ENCODE peak calls at places on chromosomes 12 and 14, in six cellular contexts. One of them, this sample, is unnamed.

GRCh38 chr14:89432226-89432625 is 15.2 kb upstream of the FOXN3 start:
- DNase-seq in NCI-H510A: no peak
- DNase-seq in WTC11: no peak
- DNase-seq in HTR-8/SVneo: no peak
- DNase-seq in stimulated activated CD4-positive, alpha-beta T cell treated with anti-CD3 and anti-CD28 coated beads, Interleukin-1b, Interleukin-23, amount 100 ng/mL, for 48 hours: no peak
- DNase-seq in NCI-H460: no peak
- DNase-seq in this sample: no peak

GRCh38 chr12:46763230-46763629 is 62.6 kb downstream of the SLC38A4 start:
- DNase-seq in NCI-H510A: no peak
- DNase-seq in WTC11: no peak
- DNase-seq in HTR-8/SVneo: no peak
- DNase-seq in stimulated activated CD4-positive, alpha-beta T cell treated with anti-CD3 and anti-CD28 coated beads, Interleukin-1b, Interleukin-23, amount 100 ng/mL, for 48 hours: no peak
- DNase-seq in NCI-H460: no peak
- DNase-seq in this sample: no peak

GRCh38 chr14:100790785-100791667 is 34.9 kb upstream of the MEG3 start:
- DNase-seq in NCI-H510A: no peak
- DNase-seq in WTC11: no peak
- DNase-seq in HTR-8/SVneo: no peak
- DNase-seq in stimulated activated CD4-positive, alpha-beta T cell treated with anti-CD3 and anti-CD28 coated beads, Interleukin-1b, Interleukin-23, amount 100 ng/mL, for 48 hours: no peak
- DNase-seq in NCI-H460: no peak
- DNase-seq in this sample: no peak

GRCh38 chr12:44307506-44308168 is 471.8 kb downstream of the TMEM117 start:
- DNase-seq in NCI-H510A: no peak
- DNase-seq in WTC11: no peak
- DNase-seq in HTR-8/SVneo: no peak
- DNase-seq in stimulated activated CD4-positive, alpha-beta T cell treated with anti-CD3 and anti-CD28 coated beads, Interleukin-1b, Interleukin-23, amount 100 ng/mL, for 48 hours: no peak
- DNase-seq in NCI-H460: no peak
- DNase-seq in this sample: no peak

GRCh38 chr12:124543052-124543590 is 24.3 kb downstream of the NCOR2 start:
- DNase-seq in NCI-H510A: peak; percentile 25
- DNase-seq in WTC11: no peak
- DNase-seq in HTR-8/SVneo: no peak
- DNase-seq in stimulated activated CD4-positive, alpha-beta T cell treated with anti-CD3 and anti-CD28 coated beads, Interleukin-1b, Interleukin-23, amount 100 ng/mL, for 48 hours: no peak
- DNase-seq in NCI-H460: no peak
- DNase-seq in this sample: peak; percentile 57

GRCh38 chr14:75689012-75689411 is 28.0 kb downstream of the TTLL5 start:
- DNase-seq in NCI-H510A: no peak
- DNase-seq in WTC11: no peak
- DNase-seq in HTR-8/SVneo: no peak
- DNase-seq in stimulated activated CD4-positive, alpha-beta T cell treated with anti-CD3 and anti-CD28 coated beads, Interleukin-1b, Interleukin-23, amount 100 ng/mL, for 48 hours: no peak
- DNase-seq in NCI-H460: no peak
- DNase-seq in this sample: no peak

GRCh38 chr12:52645120-52645761 is 6.8 kb downstream of the KRT2 start:
- DNase-seq in NCI-H510A: no peak
- DNase-seq in WTC11: no peak
- DNase-seq in HTR-8/SVneo: no peak
- DNase-seq in stimulated activated CD4-positive, alpha-beta T cell treated with anti-CD3 and anti-CD28 coated beads, Interleukin-1b, Interleukin-23, amount 100 ng/mL, for 48 hours: peak; percentile 19
- DNase-seq in NCI-H460: no peak
- DNase-seq in this sample: no peak

GRCh38 chr12:13000616-13000934 is 510 bp upstream of the HEBP1 start:
- DNase-seq in NCI-H510A: no peak
- DNase-seq in WTC11: no peak
- DNase-seq in HTR-8/SVneo: peak; percentile 36
- DNase-seq in stimulated activated CD4-positive, alpha-beta T cell treated with anti-CD3 and anti-CD28 coated beads, Interleukin-1b, Interleukin-23, amount 100 ng/mL, for 48 hours: peak; percentile 16
- DNase-seq in NCI-H460: no peak
- DNase-seq in this sample: no peak

GRCh38 chr12:120066341-120066740 is 50.2 kb downstream of the RAB35 start:
- DNase-seq in NCI-H510A: no peak
- DNase-seq in WTC11: no peak
- DNase-seq in HTR-8/SVneo: peak; percentile 18
- DNase-seq in stimulated activated CD4-positive, alpha-beta T cell treated with anti-CD3 and anti-CD28 coated beads, Interleukin-1b, Interleukin-23, amount 100 ng/mL, for 48 hours: no peak
- DNase-seq in NCI-H460: no peak
- DNase-seq in this sample: no peak

GRCh38 chr14:51650721-51651387 is 856 bp upstream of the FRMD6 start:
- DNase-seq in NCI-H510A: no peak
- DNase-seq in WTC11: peak; percentile 21
- DNase-seq in HTR-8/SVneo: no peak
- DNase-seq in stimulated activated CD4-positive, alpha-beta T cell treated with anti-CD3 and anti-CD28 coated beads, Interleukin-1b, Interleukin-23, amount 100 ng/mL, for 48 hours: no peak
- DNase-seq in NCI-H460: no peak
- DNase-seq in this sample: peak; percentile 22

GRCh38 chr12:3103806-3104205 is 26.6 kb downstream of the TSPAN9 start:
- DNase-seq in NCI-H510A: no peak
- DNase-seq in WTC11: no peak
- DNase-seq in HTR-8/SVneo: no peak
- DNase-seq in stimulated activated CD4-positive, alpha-beta T cell treated with anti-CD3 and anti-CD28 coated beads, Interleukin-1b, Interleukin-23, amount 100 ng/mL, for 48 hours: no peak
- DNase-seq in NCI-H460: no peak
- DNase-seq in this sample: no peak

GRCh38 chr12:99418379-99418778 is 229.2 kb upstream of the GARIN6 start:
- DNase-seq in NCI-H510A: no peak
- DNase-seq in WTC11: no peak
- DNase-seq in HTR-8/SVneo: no peak
- DNase-seq in stimulated activated CD4-positive, alpha-beta T cell treated with anti-CD3 and anti-CD28 coated beads, Interleukin-1b, Interleukin-23, amount 100 ng/mL, for 48 hours: no peak
- DNase-seq in NCI-H460: no peak
- DNase-seq in this sample: no peak

GRCh38 chr14:101929096-101929495 is 35.3 kb upstream of the DYNC1H1 start:
- DNase-seq in NCI-H510A: no peak
- DNase-seq in WTC11: no peak
- DNase-seq in HTR-8/SVneo: no peak
- DNase-seq in stimulated activated CD4-positive, alpha-beta T cell treated with anti-CD3 and anti-CD28 coated beads, Interleukin-1b, Interleukin-23, amount 100 ng/mL, for 48 hours: no peak
- DNase-seq in NCI-H460: no peak
- DNase-seq in this sample: no peak

GRCh38 chr12:110039085-110039807 is 9.1 kb downstream of the C12orf76 start:
- DNase-seq in NCI-H510A: no peak
- DNase-seq in WTC11: no peak
- DNase-seq in HTR-8/SVneo: peak; percentile 76
- DNase-seq in stimulated activated CD4-positive, alpha-beta T cell treated with anti-CD3 and anti-CD28 coated beads, Interleukin-1b, Interleukin-23, amount 100 ng/mL, for 48 hours: no peak
- DNase-seq in NCI-H460: peak; percentile 87
- DNase-seq in this sample: no peak

GRCh38 chr14:68791078-68791983 is 1.5 kb downstream of the ZFP36L1 start:
- DNase-seq in NCI-H510A: no peak
- DNase-seq in WTC11: no peak
- DNase-seq in HTR-8/SVneo: no peak
- DNase-seq in stimulated activated CD4-positive, alpha-beta T cell treated with anti-CD3 and anti-CD28 coated beads, Interleukin-1b, Interleukin-23, amount 100 ng/mL, for 48 hours: peak; percentile 28
- DNase-seq in NCI-H460: no peak
- DNase-seq in this sample: peak; percentile 4

GRCh38 chr12:88142610-88142991 is 494 bp downstream of the TMTC3 start:
- DNase-seq in NCI-H510A: no peak
- DNase-seq in WTC11: peak; percentile 38
- DNase-seq in HTR-8/SVneo: no peak
- DNase-seq in stimulated activated CD4-positive, alpha-beta T cell treated with anti-CD3 and anti-CD28 coated beads, Interleukin-1b, Interleukin-23, amount 100 ng/mL, for 48 hours: peak; percentile 6
- DNase-seq in NCI-H460: no peak
- DNase-seq in this sample: peak; percentile 8

GRCh38 chr14:20278414-20278813 is 27.3 kb downstream of the TTC5 start:
- DNase-seq in NCI-H510A: no peak
- DNase-seq in WTC11: no peak
- DNase-seq in HTR-8/SVneo: no peak
- DNase-seq in stimulated activated CD4-positive, alpha-beta T cell treated with anti-CD3 and anti-CD28 coated beads, Interleukin-1b, Interleukin-23, amount 100 ng/mL, for 48 hours: no peak
- DNase-seq in NCI-H460: no peak
- DNase-seq in this sample: peak; percentile 18

GRCh38 chr12:125418902-125419564 is 353.8 kb downstream of the AACS start:
- DNase-seq in NCI-H510A: no peak
- DNase-seq in WTC11: no peak
- DNase-seq in HTR-8/SVneo: no peak
- DNase-seq in stimulated activated CD4-positive, alpha-beta T cell treated with anti-CD3 and anti-CD28 coated beads, Interleukin-1b, Interleukin-23, amount 100 ng/mL, for 48 hours: no peak
- DNase-seq in NCI-H460: no peak
- DNase-seq in this sample: no peak

GRCh38 chr14:31180299-31181051 is 27.1 kb downstream of the HECTD1 start:
- DNase-seq in NCI-H510A: no peak
- DNase-seq in WTC11: no peak
- DNase-seq in HTR-8/SVneo: no peak
- DNase-seq in stimulated activated CD4-positive, alpha-beta T cell treated with anti-CD3 and anti-CD28 coated beads, Interleukin-1b, Interleukin-23, amount 100 ng/mL, for 48 hours: no peak
- DNase-seq in NCI-H460: no peak
- DNase-seq in this sample: no peak

GRCh38 chr14:104098272-104099095 is 13.0 kb downstream of the ASPG start:
- DNase-seq in NCI-H510A: no peak
- DNase-seq in WTC11: no peak
- DNase-seq in HTR-8/SVneo: no peak
- DNase-seq in stimulated activated CD4-positive, alpha-beta T cell treated with anti-CD3 and anti-CD28 coated beads, Interleukin-1b, Interleukin-23, amount 100 ng/mL, for 48 hours: no peak
- DNase-seq in NCI-H460: no peak
- DNase-seq in this sample: no peak

GRCh38 chr12:50979369-50980052 is 27.2 kb downstream of the HIGD1C start:
- DNase-seq in NCI-H510A: no peak
- DNase-seq in WTC11: no peak
- DNase-seq in HTR-8/SVneo: no peak
- DNase-seq in stimulated activated CD4-positive, alpha-beta T cell treated with anti-CD3 and anti-CD28 coated beads, Interleukin-1b, Interleukin-23, amount 100 ng/mL, for 48 hours: peak; percentile 28
- DNase-seq in NCI-H460: no peak
- DNase-seq in this sample: no peak

GRCh38 chr14:76772300-76773187 is 11.3 kb downstream of the VASH1 start:
- DNase-seq in NCI-H510A: no peak
- DNase-seq in WTC11: no peak
- DNase-seq in HTR-8/SVneo: peak; percentile 97
- DNase-seq in stimulated activated CD4-positive, alpha-beta T cell treated with anti-CD3 and anti-CD28 coated beads, Interleukin-1b, Interleukin-23, amount 100 ng/mL, for 48 hours: no peak
- DNase-seq in NCI-H460: no peak
- DNase-seq in this sample: no peak

GRCh38 chr12:94717112-94717511 is 66.8 kb upstream of the TMCC3 start:
- DNase-seq in NCI-H510A: no peak
- DNase-seq in WTC11: no peak
- DNase-seq in HTR-8/SVneo: no peak
- DNase-seq in stimulated activated CD4-positive, alpha-beta T cell treated with anti-CD3 and anti-CD28 coated beads, Interleukin-1b, Interleukin-23, amount 100 ng/mL, for 48 hours: no peak
- DNase-seq in NCI-H460: no peak
- DNase-seq in this sample: no peak

GRCh38 chr12:87756111-87756510 is 273.1 kb downstream of the C12orf50 start:
- DNase-seq in NCI-H510A: no peak
- DNase-seq in WTC11: no peak
- DNase-seq in HTR-8/SVneo: peak; percentile 15
- DNase-seq in stimulated activated CD4-positive, alpha-beta T cell treated with anti-CD3 and anti-CD28 coated beads, Interleukin-1b, Interleukin-23, amount 100 ng/mL, for 48 hours: no peak
- DNase-seq in NCI-H460: no peak
- DNase-seq in this sample: no peak

GRCh38 chr12:64625243-64626077 is 15.2 kb downstream of the RASSF3 start:
- DNase-seq in NCI-H510A: peak; percentile 25
- DNase-seq in WTC11: no peak
- DNase-seq in HTR-8/SVneo: no peak
- DNase-seq in stimulated activated CD4-positive, alpha-beta T cell treated with anti-CD3 and anti-CD28 coated beads, Interleukin-1b, Interleukin-23, amount 100 ng/mL, for 48 hours: peak; percentile 33
- DNase-seq in NCI-H460: no peak
- DNase-seq in this sample: no peak

GRCh38 chr14:57692671-57693070 is 173.2 kb downstream of the SLC35F4 start:
- DNase-seq in NCI-H510A: no peak
- DNase-seq in WTC11: no peak
- DNase-seq in HTR-8/SVneo: no peak
- DNase-seq in stimulated activated CD4-positive, alpha-beta T cell treated with anti-CD3 and anti-CD28 coated beads, Interleukin-1b, Interleukin-23, amount 100 ng/mL, for 48 hours: no peak
- DNase-seq in NCI-H460: peak; percentile 33
- DNase-seq in this sample: peak; percentile 49

GRCh38 chr12:69906411-69907216 is 81.6 kb downstream of the MYRFL start:
- DNase-seq in NCI-H510A: no peak
- DNase-seq in WTC11: no peak
- DNase-seq in HTR-8/SVneo: no peak
- DNase-seq in stimulated activated CD4-positive, alpha-beta T cell treated with anti-CD3 and anti-CD28 coated beads, Interleukin-1b, Interleukin-23, amount 100 ng/mL, for 48 hours: no peak
- DNase-seq in NCI-H460: no peak
- DNase-seq in this sample: no peak

GRCh38 chr12:125187148-125187733 is 122.0 kb downstream of the AACS start:
- DNase-seq in NCI-H510A: no peak
- DNase-seq in WTC11: peak; percentile 53
- DNase-seq in HTR-8/SVneo: no peak
- DNase-seq in stimulated activated CD4-positive, alpha-beta T cell treated with anti-CD3 and anti-CD28 coated beads, Interleukin-1b, Interleukin-23, amount 100 ng/mL, for 48 hours: no peak
- DNase-seq in NCI-H460: no peak
- DNase-seq in this sample: no peak

GRCh38 chr14:105411017-105411941 is 8.3 kb upstream of the MTA1 start:
- DNase-seq in NCI-H510A: no peak
- DNase-seq in WTC11: peak; percentile 14
- DNase-seq in HTR-8/SVneo: peak; percentile 71
- DNase-seq in stimulated activated CD4-positive, alpha-beta T cell treated with anti-CD3 and anti-CD28 coated beads, Interleukin-1b, Interleukin-23, amount 100 ng/mL, for 48 hours: no peak
- DNase-seq in NCI-H460: peak; percentile 44
- DNase-seq in this sample: peak; percentile 14

GRCh38 chr12:52561880-52562449 is 9.0 kb upstream of the KRT71 start:
- DNase-seq in NCI-H510A: no peak
- DNase-seq in WTC11: no peak
- DNase-seq in HTR-8/SVneo: no peak
- DNase-seq in stimulated activated CD4-positive, alpha-beta T cell treated with anti-CD3 and anti-CD28 coated beads, Interleukin-1b, Interleukin-23, amount 100 ng/mL, for 48 hours: no peak
- DNase-seq in NCI-H460: no peak
- DNase-seq in this sample: no peak

GRCh38 chr12:90280564-90281058 is 572.0 kb upstream of the ATP2B1 start:
- DNase-seq in NCI-H510A: no peak
- DNase-seq in WTC11: no peak
- DNase-seq in HTR-8/SVneo: no peak
- DNase-seq in stimulated activated CD4-positive, alpha-beta T cell treated with anti-CD3 and anti-CD28 coated beads, Interleukin-1b, Interleukin-23, amount 100 ng/mL, for 48 hours: peak; percentile 19
- DNase-seq in NCI-H460: no peak
- DNase-seq in this sample: no peak

GRCh38 chr12:132190012-132190755 is 45.9 kb downstream of the NOC4L start:
- DNase-seq in NCI-H510A: no peak
- DNase-seq in WTC11: peak; percentile 65
- DNase-seq in HTR-8/SVneo: no peak
- DNase-seq in stimulated activated CD4-positive, alpha-beta T cell treated with anti-CD3 and anti-CD28 coated beads, Interleukin-1b, Interleukin-23, amount 100 ng/mL, for 48 hours: no peak
- DNase-seq in NCI-H460: no peak
- DNase-seq in this sample: no peak

GRCh38 chr12:14239350-14239934 is 126.0 kb upstream of the ATF7IP start:
- DNase-seq in NCI-H510A: no peak
- DNase-seq in WTC11: peak; percentile 34
- DNase-seq in HTR-8/SVneo: no peak
- DNase-seq in stimulated activated CD4-positive, alpha-beta T cell treated with anti-CD3 and anti-CD28 coated beads, Interleukin-1b, Interleukin-23, amount 100 ng/mL, for 48 hours: peak; percentile 43
- DNase-seq in NCI-H460: peak; percentile 81
- DNase-seq in this sample: peak; percentile 28

GRCh38 chr12:1527789-1528188 is 66.6 kb downstream of the FBXL14 start:
- DNase-seq in NCI-H510A: no peak
- DNase-seq in WTC11: no peak
- DNase-seq in HTR-8/SVneo: peak; percentile 88
- DNase-seq in stimulated activated CD4-positive, alpha-beta T cell treated with anti-CD3 and anti-CD28 coated beads, Interleukin-1b, Interleukin-23, amount 100 ng/mL, for 48 hours: no peak
- DNase-seq in NCI-H460: no peak
- DNase-seq in this sample: no peak

GRCh38 chr14:86420131-86420530 is 890.2 kb downstream of the FLRT2 start:
- DNase-seq in NCI-H510A: no peak
- DNase-seq in WTC11: no peak
- DNase-seq in HTR-8/SVneo: no peak
- DNase-seq in stimulated activated CD4-positive, alpha-beta T cell treated with anti-CD3 and anti-CD28 coated beads, Interleukin-1b, Interleukin-23, amount 100 ng/mL, for 48 hours: no peak
- DNase-seq in NCI-H460: no peak
- DNase-seq in this sample: no peak

GRCh38 chr12:91618281-91618680 is 435.7 kb upstream of the DCN start:
- DNase-seq in NCI-H510A: no peak
- DNase-seq in WTC11: no peak
- DNase-seq in HTR-8/SVneo: no peak
- DNase-seq in stimulated activated CD4-positive, alpha-beta T cell treated with anti-CD3 and anti-CD28 coated beads, Interleukin-1b, Interleukin-23, amount 100 ng/mL, for 48 hours: no peak
- DNase-seq in NCI-H460: no peak
- DNase-seq in this sample: peak; percentile 50

This sample was measured in SHP77.